ENCODE peak calls at places on chromosomes 7 and 10, in five cellular contexts. K is astrocyte of the spinal cord, I is brain microvascular endothelial cell, E is neural progenitor cell, Y is Panc1. X is an unnamed sample.

GRCh38 chr10:3791974-3792633 is 7.1 kb upstream of the KLF6 start:
- DNase-seq in K (peak; percentile 90), I (no peak), E (no peak), Y (no peak), X (no peak)

GRCh38 chr10:46268076-46268881 is 18.5 kb upstream of the ANTXRL start:
- DNase-seq in K (no peak), I (no peak), E (no peak), Y (no peak), X (no peak)

GRCh38 chr10:61302124-61302523 is 151.1 kb downstream of the TMEM26 start:
- DNase-seq in K (no peak), I (no peak), E (no peak), Y (no peak), X (no peak)

GRCh38 chr10:71604324-71605018 is 115.1 kb downstream of the C10orf105 start:
- DNase-seq in K (peak; percentile 24), I (no peak), E (no peak), Y (no peak), X (no peak)

GRCh38 chr10:31207636-31208035 is 111.4 kb upstream of the ZEB1 start:
- DNase-seq in K (peak; percentile 11), I (no peak), E (no peak), Y (no peak), X (peak; percentile 27)

GRCh38 chr10:10598297-10598696 is 419.4 kb upstream of the CELF2 start:
- DNase-seq in K (no peak), I (no peak), E (no peak), Y (no peak), X (no peak)

GRCh38 chr10:94343159-94343558 is 19.6 kb downstream of the NOC3L start:
- DNase-seq in K (no peak), I (peak; percentile 22), E (no peak), Y (no peak), X (peak; percentile 43)

GRCh38 chr7:55307123-55307916 is 57.8 kb upstream of the LANCL2 start:
- DNase-seq in K (no peak), I (peak; percentile 17), E (peak; percentile 34), Y (no peak), X (peak; percentile 7)

GRCh38 chr10:10197423-10197822 is 820.2 kb upstream of the CELF2 start:
- DNase-seq in K (no peak), I (no peak), E (no peak), Y (no peak), X (no peak)

GRCh38 chr10:99983280-99983988 is 26.3 kb downstream of the DNMBP start:
- DNase-seq in K (peak; percentile 71), I (peak; percentile 66), E (no peak), Y (no peak), X (peak; percentile 97)

GRCh38 chr10:28796606-28797512 is 119.5 kb downstream of the BAMBI start:
- DNase-seq in K (peak; percentile 56), I (peak; percentile 94), E (no peak), Y (no peak), X (peak; percentile 81)

GRCh38 chr7:17302575-17303142 is 4.2 kb downstream of the AHR start:
- DNase-seq in K (peak; percentile 41), I (no peak), E (no peak), Y (no peak), X (peak; percentile 34)

GRCh38 chr10:131083915-131084790 is 227.4 kb downstream of the TCERG1L start:
- DNase-seq in K (no peak), I (no peak), E (peak; percentile 58), Y (no peak), X (no peak)

GRCh38 chr7:25965405-25966123 is 186.4 kb upstream of the NFE2L3 start:
- DNase-seq in K (no peak), I (peak; percentile 9), E (no peak), Y (no peak), X (no peak)
- TF ChIP-seq CTCF in K (no peak), I (no peak), E (no peak), Y (no peak), X (no peak)

DNA sequence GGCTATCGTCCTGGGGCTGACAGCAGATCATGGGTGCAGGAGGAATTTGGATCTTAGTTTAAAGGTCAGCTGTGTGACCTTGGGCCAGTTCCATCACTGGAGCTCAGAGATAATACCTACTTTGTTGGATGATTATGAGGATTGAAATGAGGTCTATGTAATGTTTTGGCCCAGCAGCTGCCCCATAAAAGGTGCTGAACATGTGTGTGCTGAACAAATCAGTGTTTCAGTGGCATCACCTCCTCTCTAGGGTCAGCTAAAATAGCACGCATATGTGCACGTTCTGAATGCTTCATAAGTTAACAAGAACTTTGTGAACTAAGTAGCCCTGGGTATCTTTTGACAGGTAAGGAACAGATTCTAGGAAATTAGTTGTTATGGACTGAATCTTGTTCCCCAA is 84.8 kb upstream of the LRRC18 start:
- DNase-seq in K (no peak), I (no peak), E (no peak), Y (no peak), X (no peak)
- H3K4me3 ChIP-seq in K (no peak overlapping the region), I (no peak overlapping the region), E (no peak overlapping the region), Y (no peak overlapping the region), X (no peak overlapping the region)

DNA sequence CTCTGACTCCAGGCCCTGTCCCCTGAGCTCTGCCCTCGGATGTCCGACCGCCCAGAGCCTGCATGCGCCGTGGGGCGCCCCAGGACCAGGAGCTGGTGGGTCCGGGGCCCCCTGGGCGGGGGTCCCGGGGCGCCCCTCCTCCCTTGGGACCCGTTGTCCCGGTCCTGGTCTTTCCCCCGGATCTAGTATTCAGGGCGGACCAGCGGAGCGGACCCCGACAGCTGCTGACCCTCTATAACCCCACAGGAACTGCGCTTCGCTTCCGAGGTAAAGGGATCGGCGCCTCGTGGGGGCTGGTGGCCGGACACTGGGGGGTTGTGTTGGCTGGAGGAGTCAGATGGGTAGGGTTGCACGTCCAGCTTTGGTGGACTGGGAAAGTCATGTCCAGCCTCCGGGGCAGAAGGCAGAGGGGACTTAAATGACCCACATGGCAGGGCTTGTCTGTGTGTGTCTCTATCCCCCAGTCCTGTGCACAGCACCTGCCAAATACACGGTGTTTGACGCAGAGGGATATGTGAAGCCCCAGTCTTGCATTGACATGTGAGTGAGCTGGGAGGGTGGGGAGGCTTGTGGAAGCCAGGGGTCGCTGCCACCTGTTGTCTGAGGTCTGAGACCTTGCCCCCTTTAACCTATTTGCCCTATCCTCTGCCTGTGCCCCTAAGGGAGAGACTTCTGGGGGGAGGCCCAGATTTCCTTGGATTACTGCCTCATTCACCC is 548 bp downstream of the MOSPD3 start:
- DNase-seq in K (peak; percentile 5), I (no peak), E (peak; percentile 62), Y (no peak), X (no peak)
- TF ChIP-seq CTCF in K (peak; percentile 14), I (peak; percentile 25), E (peak; percentile 45), Y (no peak), X (peak; percentile 25)

DNA sequence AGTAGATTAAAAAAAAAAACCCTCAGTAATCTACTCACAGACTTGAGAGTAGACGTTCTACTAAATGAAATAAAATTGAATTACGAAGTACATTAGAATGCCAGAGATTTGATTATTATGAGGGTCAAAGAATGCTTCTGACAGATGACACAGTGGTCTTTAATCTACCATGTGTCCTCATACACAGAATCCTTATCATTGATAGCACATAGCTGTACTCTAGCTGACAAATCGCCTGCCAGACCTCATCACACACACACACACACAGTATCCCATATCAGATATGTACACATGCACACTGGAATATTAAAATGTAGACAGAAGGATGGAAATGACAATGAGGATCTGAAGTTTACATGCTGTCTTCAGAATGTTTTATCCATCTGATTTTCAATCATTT is 104.6 kb downstream of the SORCS1 start:
- DNase-seq in K (no peak), I (no peak), E (no peak), Y (no peak), X (no peak)
- H3K4me3 ChIP-seq in K (no peak overlapping the region), I (no peak overlapping the region), E (no peak overlapping the region), Y (no peak overlapping the region), X (no peak overlapping the region)

GRCh38 chr7:79339208-79339925 is 114.1 kb downstream of the MAGI2 start:
- DNase-seq in K (no peak), I (no peak), E (no peak), Y (no peak), X (no peak)
- TF ChIP-seq CTCF in K (no peak), I (no peak), E (no peak), Y (no peak), X (no peak)